ENCODE peak calls at places on chromosomes 12 and 14, in ten cellular contexts. Q is astrocyte, O is H9, N is neural progenitor cell, R is OCI-LY7, X is IMR-90, I is hepatocyte, C is HepG2, V is DND-41, F is fibroblast of lung. T is an unnamed sample.

GRCh38 chr12:104737682-104738370 is 220.3 kb downstream of the SLC41A2 start:
- DNase-seq in Q (no peak), O (no peak), N (peak), R (no peak), X (no peak), I (no peak), C (no peak), V (no peak), F (no peak), T (no peak)

GRCh38 chr14:36207500-36207899 is 31.0 kb upstream of the PTCSC3 start:
- DNase-seq in Q (no peak), O (no peak), N (peak), R (no peak), X (peak), I (no peak), C (peak), V (no peak), F (peak), T (no peak)

GRCh38 chr12:19886805-19887105 is 447.5 kb downstream of the AEBP2 start:
- DNase-seq in Q (peak), O (no peak), N (no peak), R (no peak), X (peak), I (no peak), C (no peak), V (no peak), F (peak), T (no peak)

GRCh38 chr12:48996794-48997718 is 2.1 kb downstream of the DDN start:
- DNase-seq in Q (peak), O (peak), N (peak), R (peak), X (peak), I (peak), C (peak), V (peak), F (peak), T (peak)

GRCh38 chr12:40819427-40820108 is 127.3 kb downstream of the CNTN1 start:
- DNase-seq in Q (no peak), O (peak), N (peak), R (no peak), X (no peak), I (peak), C (no peak), V (no peak), F (no peak), T (no peak)

GRCh38 chr14:52059614-52060013 is 9.2 kb downstream of the NID2 start:
- DNase-seq in Q (peak), O (no peak), N (no peak), R (no peak), X (no peak), I (no peak), C (no peak), V (no peak), F (no peak), T (peak)

GRCh38 chr14:36784541-36784940 is 122.9 kb downstream of the PAX9 start:
- DNase-seq in Q (no peak), O (no peak), N (no peak), R (no peak), X (peak), I (no peak), C (no peak), V (no peak), F (no peak), T (no peak)

GRCh38 chr14:99037777-99038176 is 234.2 kb downstream of the BCL11B start:
- DNase-seq in Q (no peak), O (peak), N (peak), R (no peak), X (no peak), I (no peak), C (no peak), V (no peak), F (no peak), T (no peak)

GRCh38 chr14:68817513-68818212 is 24.8 kb upstream of the ZFP36L1 start:
- DNase-seq in Q (no peak), O (no peak), N (no peak), R (no peak), X (no peak), I (peak), C (no peak), V (no peak), F (no peak), T (peak)

GRCh38 chr14:57060276-57060956 is 208.3 kb downstream of the EXOC5 start:
- DNase-seq in Q (no peak), O (no peak), N (peak), R (no peak), X (no peak), I (peak), C (no peak), V (no peak), F (no peak), T (no peak)

GRCh38 chr14:70317969-70318634 is 41.4 kb downstream of the COX16 start:
- DNase-seq in Q (peak), O (peak), N (peak), R (peak), X (peak), I (peak), C (peak), V (no peak), F (peak), T (peak)

GRCh38 chr14:25537846-25538455 is 488.0 kb upstream of the STXBP6 start:
- DNase-seq in Q (no peak), O (peak), N (peak), R (peak), X (no peak), I (peak), C (peak), V (peak), F (no peak), T (no peak)

GRCh38 chr12:89181271-89181920 is 170.9 kb downstream of the DUSP6 start:
- DNase-seq in Q (peak), O (no peak), N (no peak), R (no peak), X (peak), I (peak), C (no peak), V (no peak), F (peak), T (no peak)

GRCh38 chr12:116594325-116595038 is 35.3 kb downstream of the MAP1LC3B2 start:
- DNase-seq in Q (no peak), O (no peak), N (no peak), R (peak), X (no peak), I (no peak), C (no peak), V (peak), F (no peak), T (no peak)

GRCh38 chr12:52211716-52212585 is 20.1 kb upstream of the KRT80 start:
- DNase-seq in Q (no peak), O (no peak), N (no peak), R (no peak), X (no peak), I (no peak), C (no peak), V (no peak), F (no peak), T (peak)

GRCh38 chr12:118059645-118060275 is 1.2 kb downstream of the WSB2 start:
- DNase-seq in Q (no peak), O (no peak), N (no peak), R (no peak), X (peak), I (no peak), C (no peak), V (no peak), F (peak), T (peak)

GRCh38 chr14:37093364-37093763 is 79.0 kb downstream of the SLC25A21 start:
- DNase-seq in Q (no peak), O (no peak), N (no peak), R (no peak), X (no peak), I (no peak), C (no peak), V (no peak), F (no peak), T (no peak)

GRCh38 chr14:52906141-52906601 is 44.7 kb downstream of the FERMT2 start:
- DNase-seq in Q (peak), O (no peak), N (no peak), R (no peak), X (peak), I (no peak), C (no peak), V (no peak), F (peak), T (no peak)

GRCh38 chr14:52551696-52552062 is 626 bp downstream of the TXNDC16 start:
- DNase-seq in Q (peak), O (no peak), N (peak), R (peak), X (peak), I (peak), C (peak), V (peak), F (peak), T (peak)

GRCh38 chr12:54280401-54281260 is at the start of gene HNRNPA1:
- DNase-seq in Q (peak), O (peak), N (peak), R (peak), X (peak), I (peak), C (peak), V (peak), F (peak), T (peak)

GRCh38 chr14:100899841-100900771 is 3.4 kb downstream of the RTL1 start:
- DNase-seq in Q (no peak), O (peak), N (peak), R (no peak), X (no peak), I (peak), C (peak), V (no peak), F (no peak), T (peak)
- TF ChIP-seq CTCF in Q (no peak), O (no peak), N (no peak), R (no peak), X (no peak), I (no peak), C (no peak), V (no peak), F (no peak), T (no peak)

GRCh38 chr14:46661728-46662127 is 10.1 kb upstream of the RPL10L start:
- DNase-seq in Q (no peak), O (peak), N (peak), R (no peak), X (no peak), I (peak), C (no peak), V (no peak), F (no peak), T (no peak)
- H2AFZ ChIP-seq in Q (no peak), O (no peak), N (peak), R (no peak), X (no peak), I (no peak), C (no peak), V (no peak), F (no peak), T (no peak)

DNA sequence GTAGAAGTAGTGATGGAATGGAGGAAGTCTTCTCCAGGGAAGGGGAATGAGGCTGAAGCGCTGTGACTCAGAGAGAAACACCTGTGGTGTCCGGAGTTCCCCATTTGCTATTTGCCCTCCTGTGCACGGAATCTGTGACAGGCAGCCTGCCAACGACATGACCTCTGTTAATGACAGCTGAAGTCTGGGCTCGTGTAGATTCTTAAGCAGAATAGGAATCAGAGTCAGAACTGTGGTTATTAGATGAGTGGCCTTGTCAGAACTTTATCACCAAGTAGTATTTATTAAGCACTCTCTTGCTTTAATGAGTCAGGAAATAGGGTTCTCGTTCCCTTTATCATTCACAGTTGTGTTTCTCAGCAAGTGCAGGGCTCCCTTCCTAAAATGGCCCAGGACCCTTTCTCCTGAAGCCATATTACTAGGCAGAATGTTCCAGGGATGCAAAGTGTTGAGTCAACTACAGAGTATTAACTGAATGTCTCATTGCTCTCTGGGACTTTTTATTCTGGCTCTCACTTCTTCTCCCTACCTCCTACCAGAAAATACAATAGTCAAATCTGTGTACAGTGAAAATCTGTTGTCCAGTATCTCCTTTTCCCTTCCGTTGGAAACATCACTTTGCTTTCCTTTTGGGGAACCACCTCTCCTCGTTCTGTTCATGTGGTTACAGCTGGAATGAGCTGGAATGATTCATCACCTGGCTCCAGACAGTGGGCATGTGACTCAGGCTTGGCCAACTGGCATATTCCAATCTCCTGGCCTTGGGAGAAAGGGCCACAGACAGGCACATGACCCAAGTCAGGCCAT is 77.8 kb upstream of the MAX start:
- DNase-seq in Q (peak), O (no peak), N (no peak), R (peak), X (peak), I (no peak), C (no peak), V (no peak), F (peak), T (peak)
- H3K4me2 ChIP-seq in Q (peak), O (no peak), N (no peak), R (peak), X (no peak), I (no peak), C (no peak), V (no peak), F (no peak), T (peak)

GRCh38 chr14:20486700-20487401 is 17.6 kb downstream of the PNP start:
- DNase-seq in Q (no peak), O (no peak), N (no peak), R (no peak), X (no peak), I (no peak), C (no peak), V (no peak), F (no peak), T (no peak)

GRCh38 chr14:20485900-20486299 is 16.7 kb downstream of the PNP start:
- DNase-seq in Q (no peak), O (peak), N (no peak), R (no peak), X (no peak), I (no peak), C (no peak), V (no peak), F (no peak), T (no peak)

GRCh38 chr14:20490563-20490962 is 14.8 kb upstream of the RNASE10 start:
- DNase-seq in Q (no peak), O (no peak), N (no peak), R (no peak), X (no peak), I (no peak), C (no peak), V (no peak), F (no peak), T (no peak)

GRCh38 chr14:20489093-20489994 is 16.0 kb upstream of the RNASE10 start:
- DNase-seq in Q (no peak), O (no peak), N (no peak), R (no peak), X (peak), I (no peak), C (peak), V (no peak), F (no peak), T (peak)

DNA sequence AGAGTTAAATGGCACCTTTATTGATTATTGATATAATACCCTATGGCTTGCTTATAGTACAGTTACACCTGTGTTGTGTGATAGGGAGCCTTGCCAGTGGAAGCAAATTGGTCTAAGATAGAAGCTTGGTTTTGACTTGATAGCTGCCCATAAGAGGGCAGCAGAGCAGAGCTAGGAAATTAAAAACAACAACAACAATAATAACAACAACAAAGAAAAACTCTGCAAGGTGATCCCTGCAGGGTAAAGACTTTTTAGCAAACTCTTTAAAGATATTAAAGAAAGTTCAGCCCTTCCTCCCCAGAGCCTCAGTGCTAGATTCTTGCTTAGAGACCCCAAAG is 18.0 kb upstream of the RNASE10 start:
- DNase-seq in Q (no peak), O (no peak), N (no peak), R (no peak), X (no peak), I (no peak), C (no peak), V (no peak), F (no peak), T (no peak)
- TF ChIP-seq CTCF in Q (no peak), O (peak), N (peak), R (peak), X (no peak), I (no peak), C (no peak), V (no peak), F (no peak), T (no peak)

GRCh38 chr14:101471723-101472517 is 89.4 kb upstream of the DIO3 start:
- DNase-seq in Q (no peak), O (no peak), N (no peak), R (no peak), X (no peak), I (peak), C (no peak), V (no peak), F (no peak), T (no peak)
- H2AFZ ChIP-seq in Q (no peak), O (no peak), N (no peak), R (no peak), X (no peak), I (no peak), C (no peak), V (no peak), F (no peak), T (no peak)

DNA sequence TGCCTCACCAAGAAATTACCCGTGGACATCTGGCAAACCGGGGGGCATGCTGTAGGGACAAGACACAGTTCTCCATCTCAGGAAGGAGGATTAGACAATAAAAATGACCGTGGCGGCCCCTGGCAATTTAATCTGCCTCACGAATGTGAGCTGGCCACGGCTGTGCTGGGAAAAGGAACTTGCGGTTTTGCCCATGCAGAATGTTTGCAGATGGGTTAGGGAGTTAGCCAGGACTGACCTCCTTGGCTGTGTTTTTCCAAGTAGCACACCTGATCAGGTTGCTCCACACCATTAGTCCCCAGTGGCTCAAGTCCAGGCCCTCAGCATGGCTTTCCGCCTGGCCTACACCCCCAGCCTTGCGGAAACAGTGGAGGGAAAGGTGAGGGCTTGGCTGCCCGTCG is 20.8 kb downstream of the TPCN1 start:
- DNase-seq in Q (peak), O (no peak), N (no peak), R (no peak), X (no peak), I (no peak), C (no peak), V (no peak), F (no peak), T (peak)
- H3K4me2 ChIP-seq in Q (peak), O (no peak), N (no peak), R (no peak), X (peak), I (peak), C (peak), V (no peak), F (no peak), T (peak)

GRCh38 chr12:12518919-12519318 is 43.7 kb downstream of the DUSP16 start:
- DNase-seq in Q (no peak), O (no peak), N (no peak), R (no peak), X (peak), I (no peak), C (no peak), V (no peak), F (peak), T (no peak)
- TF ChIP-seq CTCF in Q (no peak), O (no peak), N (no peak), R (no peak), X (no peak), I (no peak), C (no peak), V (no peak), F (no peak), T (no peak)

DNA sequence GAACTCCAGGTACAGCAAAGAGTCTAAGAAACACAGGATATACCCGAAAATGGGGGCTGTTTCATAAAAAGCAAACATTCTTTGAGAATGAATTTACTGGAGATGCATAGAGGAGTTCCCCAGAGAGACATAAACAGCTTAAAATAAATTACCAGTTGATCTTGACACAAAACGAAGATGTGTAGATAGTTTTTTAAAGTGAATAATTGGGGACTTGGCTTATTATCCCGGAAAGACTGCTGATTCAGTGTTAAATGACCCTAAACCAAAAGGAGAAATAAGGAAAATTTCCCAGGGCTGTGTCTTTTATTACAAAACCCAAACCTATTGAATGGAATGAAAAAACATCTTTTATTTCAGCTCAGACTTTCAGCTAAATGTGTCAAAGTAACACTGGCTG is 1052.8 kb upstream of the TMEM132C start:
- DNase-seq in Q (no peak), O (no peak), N (no peak), R (no peak), X (no peak), I (no peak), C (no peak), V (no peak), F (no peak), T (no peak)
- H2AFZ ChIP-seq in Q (no peak), O (no peak), N (no peak), R (no peak), X (no peak), I (no peak), C (no peak), V (no peak), F (no peak), T (no peak)

GRCh38 chr12:26196424-26196722 is 1.0 kb downstream of the SSPN start:
- DNase-seq in Q (peak), O (no peak), N (no peak), R (no peak), X (peak), I (peak), C (no peak), V (no peak), F (peak), T (no peak)
- H3K4me2 ChIP-seq in Q (peak), O (peak), N (peak), R (no peak), X (peak), I (peak), C (peak), V (no peak), F (peak), T (peak)